ENCODE peak calls at places on chromosomes 6 and 20, in seven cellular contexts. S is foreskin fibroblast, L is pancreas, O is esophagus muscularis mucosa, Y is osteoblast, C is endothelial cell, P is progenitor cell of endocrine pancreas. V is an unnamed sample.

GRCh38 chr6:79373880-79374279 is 139.4 kb upstream of the HMGN3 start:
- DNase-seq in Y (no peak), P (no peak), O (no peak), C (no peak), L (no peak), S (no peak), V (no peak)

GRCh38 chr6:1391692-1392309 is 2.4 kb downstream of the FOXF2 start:
- DNase-seq in S (peak), O (no peak), L (no peak), P (no peak), C (no peak), Y (peak), V (no peak)

GRCh38 chr20:47784599-47785320 is 521 bp downstream of the SULF2 start:
- DNase-seq in O (no peak), L (no peak), C (peak), P (peak), S (peak), Y (peak), V (no peak)

GRCh38 chr6:155084431-155085123 is 89.5 kb downstream of the TIAM2 start:
- DNase-seq in L (no peak), Y (no peak), C (no peak), O (no peak), S (peak), P (no peak), V (no peak)

GRCh38 chr6:113719545-113719944 is 137.6 kb upstream of the MARCKS start:
- DNase-seq in P (no peak), L (no peak), C (no peak), O (no peak), Y (peak), S (peak), V (no peak)

GRCh38 chr6:10397756-10398438 is 17.0 kb downstream of the TFAP2A start:
- DNase-seq in P (no peak), S (no peak), O (no peak), C (peak), Y (no peak), L (no peak), V (no peak)

GRCh38 chr20:59151820-59152219 is 11.8 kb upstream of the ZNF831 start:
- DNase-seq in Y (no peak), S (no peak), O (no peak), C (no peak), P (no peak), L (no peak), V (no peak)

GRCh38 chr6:105432797-105433196 is 29.9 kb upstream of the PREP start:
- DNase-seq in C (no peak), S (peak), Y (peak), O (no peak), L (no peak), P (no peak), V (no peak)

GRCh38 chr6:87700729-87701675 is 1.0 kb downstream of the AKIRIN2 start:
- DNase-seq in L (peak), P (peak), S (peak), C (peak), Y (no peak), O (no peak), V (peak)

GRCh38 chr20:9140172-9140760 is 71.4 kb downstream of the PLCB4 start:
- DNase-seq in P (no peak), L (no peak), O (no peak), S (no peak), C (no peak), Y (no peak), V (no peak)

GRCh38 chr20:3171391-3172125 is 1.8 kb downstream of the LZTS3 start:
- DNase-seq in S (no peak), O (no peak), C (no peak), Y (no peak), P (no peak), L (no peak), V (no peak)

GRCh38 chr20:54633374-54633773 is 158.0 kb downstream of the DOK5 start:
- DNase-seq in L (no peak), C (no peak), Y (no peak), S (no peak), O (no peak), P (no peak), V (no peak)

GRCh38 chr6:12010635-12011275 is 1.4 kb upstream of the HIVEP1 start:
- DNase-seq in O (peak), Y (peak), L (peak), P (peak), C (peak), S (peak), V (peak)

GRCh38 chr20:50689864-50690263 is 1.5 kb downstream of the RIPOR3 start:
- DNase-seq in L (peak), C (no peak), Y (no peak), O (no peak), P (no peak), S (peak), V (no peak)

GRCh38 chr6:9086331-9086730 is 651.0 kb upstream of the SLC35B3 start:
- DNase-seq in L (no peak), Y (no peak), O (no peak), C (no peak), S (peak), P (no peak), V (no peak)

GRCh38 chr20:60697252-60697651 is 554.8 kb upstream of the CDH4 start:
- DNase-seq in C (no peak), S (no peak), P (no peak), Y (no peak), O (no peak), L (no peak), V (no peak)

GRCh38 chr20:62063981-62064787 is 1.5 kb downstream of the TAF4 start:
- DNase-seq in Y (peak), C (peak), O (no peak), P (peak), S (peak), L (peak), V (no peak)

GRCh38 chr6:168007592-168008338 is 10.3 kb downstream of the KIF25 start:
- DNase-seq in P (no peak), S (peak), C (no peak), O (peak), Y (peak), L (no peak), V (no peak)

GRCh38 chr20:60694763-60695162 is 557.3 kb upstream of the CDH4 start:
- DNase-seq in O (no peak), L (no peak), P (no peak), S (peak), Y (no peak), C (no peak), V (no peak)

GRCh38 chr6:152685819-152686218 is 11.9 kb upstream of the MYCT1 start:
- DNase-seq in P (no peak), Y (no peak), S (no peak), O (no peak), L (no peak), C (no peak), V (no peak)

GRCh38 chr6:168841609-168842278 is 400.8 kb downstream of the SMOC2 start:
- DNase-seq in Y (peak), O (no peak), L (no peak), C (no peak), S (no peak), P (no peak), V (no peak)

GRCh38 chr6:140071115-140071514 is 696.7 kb upstream of the CITED2 start:
- DNase-seq in Y (no peak), C (no peak), P (no peak), S (peak), O (no peak), L (no peak), V (no peak)

GRCh38 chr6:117414770-117415169 is 11.0 kb downstream of the ROS1 start:
- DNase-seq in S (peak), O (no peak), L (no peak), C (no peak), P (no peak), Y (peak), V (no peak)

GRCh38 chr20:37745553-37745952 is 51.7 kb downstream of the CTNNBL1 start:
- DNase-seq in P (no peak), Y (no peak), L (no peak), S (no peak), O (no peak), C (no peak), V (no peak)

GRCh38 chr6:155275808-155276480 is 12.1 kb downstream of the CLDN20 start:
- DNase-seq in O (no peak), Y (no peak), S (peak), L (no peak), P (no peak), C (no peak), V (no peak)

GRCh38 chr6:98039876-98040605 is 757.0 kb upstream of the MMS22L start:
- DNase-seq in Y (no peak), P (no peak), O (no peak), S (no peak), L (no peak), C (no peak), V (no peak)
- TF ChIP-seq CTCF in Y (no peak), P (peak), O (no peak), S (peak), L (no peak), C (no peak), V (no peak)

GRCh38 chr20:45963059-45964011 is 8.7 kb downstream of the ZNF335 start:
- DNase-seq in C (no peak), O (no peak), P (no peak), Y (peak), S (peak), L (no peak), V (no peak)
- TF ChIP-seq CTCF in C (no peak), O (no peak), P (peak), Y (peak), S (no peak), L (peak), V (peak)

DNA sequence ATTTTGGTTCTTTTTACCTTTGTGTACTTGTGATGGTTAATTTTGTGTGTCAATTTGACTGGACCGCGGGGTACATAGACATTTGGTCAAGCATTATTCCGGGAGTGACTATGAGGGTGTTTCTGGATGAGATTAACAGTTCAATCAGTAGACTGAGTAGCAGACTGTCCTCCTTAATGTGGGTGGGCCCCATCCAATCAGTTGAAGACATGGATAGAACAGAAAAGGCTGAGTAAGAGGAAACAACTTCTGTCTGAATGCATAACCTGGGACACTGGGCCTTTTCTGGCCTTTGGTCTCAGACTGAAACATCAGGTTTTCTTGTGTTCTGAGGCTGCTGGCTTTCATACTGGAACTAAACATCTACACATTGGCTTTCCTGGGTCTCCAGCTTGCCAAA is 303.5 kb upstream of the RUNX2 start:
- DNase-seq in S (no peak), P (no peak), L (no peak), C (no peak), Y (no peak), O (no peak), V (no peak)
- TF ChIP-seq CTCF in S (no peak), P (no peak), L (no peak), C (no peak), Y (no peak), O (no peak), V (no peak)

GRCh38 chr6:30670760-30671527 is 1.9 kb downstream of the DHX16 start:
- DNase-seq in L (no peak), O (no peak), S (no peak), C (peak), P (no peak), Y (peak), V (no peak)
- TF ChIP-seq CTCF in L (no peak), O (no peak), S (no peak), C (peak), P (peak), Y (peak), V (no peak)

GRCh38 chr20:13610205-13610604 is 28.5 kb downstream of the TASP1 start:
- DNase-seq in S (no peak), C (peak), O (no peak), L (no peak), P (no peak), Y (no peak), V (no peak)
- TF ChIP-seq CTCF in S (no peak), C (no peak), O (no peak), L (no peak), P (peak), Y (peak), V (no peak)

GRCh38 chr6:43803783-43804549 is 34.0 kb downstream of the VEGFA start:
- DNase-seq in P (no peak), S (peak), L (peak), Y (no peak), C (no peak), O (no peak), V (no peak)

GRCh38 chr6:43803055-43803782 is 33.2 kb downstream of the VEGFA start:
- DNase-seq in S (peak), O (no peak), Y (no peak), C (no peak), L (no peak), P (no peak), V (no peak)

GRCh38 chr6:43799671-43800623 is 29.9 kb downstream of the VEGFA start:
- DNase-seq in O (no peak), S (peak), P (no peak), C (no peak), Y (no peak), L (peak), V (no peak)

GRCh38 chr6:43800746-43801488 is 30.9 kb downstream of the VEGFA start:
- DNase-seq in S (no peak), Y (no peak), C (no peak), L (no peak), P (no peak), O (no peak), V (no peak)

GRCh38 chr6:43801489-43802181 is 31.6 kb downstream of the VEGFA start:
- DNase-seq in S (no peak), Y (no peak), C (no peak), L (no peak), P (no peak), O (no peak), V (no peak)
- TF ChIP-seq CTCF in S (no peak), Y (no peak), C (no peak), L (no peak), P (no peak), O (no peak), V (no peak)

GRCh38 chr6:33702345-33702977 is 9.0 kb downstream of the UQCC2 start:
- DNase-seq in S (peak), P (no peak), Y (peak), C (peak), O (no peak), L (no peak), V (no peak)

GRCh38 chr6:33707771-33708170 is 3.7 kb downstream of the UQCC2 start:
- DNase-seq in Y (no peak), C (no peak), P (no peak), L (no peak), O (no peak), S (no peak), V (no peak)

GRCh38 chr6:33706136-33706725 is 5.3 kb downstream of the UQCC2 start:
- DNase-seq in S (no peak), O (no peak), P (no peak), Y (no peak), C (no peak), L (no peak), V (no peak)

GRCh38 chr6:33705268-33705885 is 6.1 kb downstream of the UQCC2 start:
- DNase-seq in Y (no peak), S (peak), P (no peak), C (no peak), O (no peak), L (no peak), V (no peak)

GRCh38 chr6:33704215-33704817 is 7.2 kb downstream of the UQCC2 start:
- DNase-seq in S (no peak), L (no peak), Y (no peak), P (no peak), C (no peak), O (no peak), V (no peak)
- TF ChIP-seq CTCF in S (no peak), L (no peak), Y (no peak), P (no peak), C (no peak), O (no peak), V (no peak)

DNA sequence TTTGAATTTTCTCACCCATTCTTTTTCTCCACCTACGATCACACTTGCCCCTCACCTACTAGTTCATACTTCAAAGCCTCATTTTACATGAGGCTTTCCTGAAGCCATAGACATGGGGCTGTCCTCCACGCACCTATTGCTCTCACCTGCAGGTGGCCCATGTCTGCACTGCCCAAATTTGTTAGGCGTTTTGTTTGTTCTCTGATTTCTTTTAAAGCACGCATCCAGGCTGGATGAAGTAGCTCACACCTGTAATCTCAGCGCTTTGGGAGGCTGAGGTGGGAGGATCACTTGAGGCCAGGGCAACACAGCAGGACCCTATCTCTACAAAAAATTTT is 106.8 kb upstream of the RIPOR2 start:
- DNase-seq in S (no peak), Y (no peak), C (no peak), L (no peak), P (no peak), O (no peak), V (no peak)
- TF ChIP-seq CTCF in S (no peak), Y (no peak), C (no peak), L (no peak), P (peak), O (no peak), V (no peak)

GRCh38 chr6:45272626-45273025 is 55.5 kb upstream of the RUNX2 start:
- DNase-seq in Y (no peak), C (no peak), L (no peak), S (peak), O (no peak), P (no peak), V (no peak)
- TF ChIP-seq CTCF in Y (no peak), C (no peak), L (no peak), S (no peak), O (no peak), P (no peak), V (no peak)

GRCh38 chr20:6746901-6747609 is 20.4 kb upstream of the BMP2 start:
- DNase-seq in O (no peak), C (peak), L (no peak), P (no peak), Y (no peak), S (no peak), V (no peak)

GRCh38 chr20:6744805-6745204 is 22.7 kb upstream of the BMP2 start:
- DNase-seq in O (no peak), C (no peak), Y (no peak), S (peak), L (no peak), P (no peak), V (no peak)

GRCh38 chr20:6750438-6750837 is 17.0 kb upstream of the BMP2 start:
- DNase-seq in C (no peak), P (no peak), S (no peak), Y (no peak), L (no peak), O (no peak), V (no peak)
- TF ChIP-seq CTCF in C (no peak), P (no peak), S (no peak), Y (no peak), L (no peak), O (no peak), V (no peak)

V was measured in natural killer cell.